ENCODE peak calls at places on chromosome 1, in ten cellular contexts. One of them, this sample, is unnamed.

GRCh38 chr1:232239557-232240468 is 390.1 kb downstream of the SIPA1L2 start:
- DNase-seq in lower lobe of right lung: no peak
- DNase-seq in body of pancreas: no peak
- DNase-seq in cardiac muscle cell: no peak
- DNase-seq in dorsolateral prefrontal cortex: no peak
- DNase-seq in mammary epithelial cell: no peak
- DNase-seq in PC-3: no peak
- DNase-seq in neuronal stem cell: no peak
- DNase-seq in esophagus squamous epithelium: no peak
- DNase-seq in mesendoderm: no peak
- DNase-seq in this sample: no peak

GRCh38 chr1:24849653-24850295 is 80.3 kb downstream of the RUNX3 start:
- DNase-seq in lower lobe of right lung: no peak
- DNase-seq in body of pancreas: no peak
- DNase-seq in cardiac muscle cell: peak
- DNase-seq in dorsolateral prefrontal cortex: no peak
- DNase-seq in mammary epithelial cell: no peak
- DNase-seq in PC-3: peak
- DNase-seq in neuronal stem cell: no peak
- DNase-seq in esophagus squamous epithelium: no peak
- DNase-seq in mesendoderm: peak
- DNase-seq in this sample: peak

GRCh38 chr1:228218513-228219244 is 10.8 kb downstream of the OBSCN start:
- DNase-seq in lower lobe of right lung: no peak
- DNase-seq in body of pancreas: no peak
- DNase-seq in cardiac muscle cell: no peak
- DNase-seq in dorsolateral prefrontal cortex: no peak
- DNase-seq in mammary epithelial cell: no peak
- DNase-seq in PC-3: no peak
- DNase-seq in neuronal stem cell: no peak
- DNase-seq in esophagus squamous epithelium: no peak
- DNase-seq in mesendoderm: no peak
- DNase-seq in this sample: no peak

GRCh38 chr1:185733818-185734709 is at the start of gene HMCN1:
- DNase-seq in lower lobe of right lung: peak
- DNase-seq in body of pancreas: peak
- DNase-seq in cardiac muscle cell: peak
- DNase-seq in dorsolateral prefrontal cortex: peak
- DNase-seq in mammary epithelial cell: peak
- DNase-seq in PC-3: peak
- DNase-seq in neuronal stem cell: peak
- DNase-seq in esophagus squamous epithelium: no peak
- DNase-seq in mesendoderm: peak
- DNase-seq in this sample: peak

GRCh38 chr1:166300767-166301166 is 134.0 kb upstream of the FAM78B start:
- DNase-seq in lower lobe of right lung: no peak
- DNase-seq in body of pancreas: no peak
- DNase-seq in cardiac muscle cell: no peak
- DNase-seq in dorsolateral prefrontal cortex: no peak
- DNase-seq in mammary epithelial cell: no peak
- DNase-seq in PC-3: peak
- DNase-seq in neuronal stem cell: no peak
- DNase-seq in esophagus squamous epithelium: no peak
- DNase-seq in mesendoderm: no peak
- DNase-seq in this sample: no peak

GRCh38 chr1:91610102-91610501 is 109.5 kb downstream of the CDC7 start:
- DNase-seq in lower lobe of right lung: no peak
- DNase-seq in body of pancreas: no peak
- DNase-seq in cardiac muscle cell: no peak
- DNase-seq in dorsolateral prefrontal cortex: no peak
- DNase-seq in mammary epithelial cell: no peak
- DNase-seq in PC-3: no peak
- DNase-seq in neuronal stem cell: no peak
- DNase-seq in esophagus squamous epithelium: no peak
- DNase-seq in mesendoderm: no peak
- DNase-seq in this sample: no peak

GRCh38 chr1:10339815-10340214 is 59.0 kb upstream of the PGD start:
- DNase-seq in lower lobe of right lung: no peak
- DNase-seq in body of pancreas: no peak
- DNase-seq in cardiac muscle cell: peak
- DNase-seq in dorsolateral prefrontal cortex: peak
- DNase-seq in mammary epithelial cell: peak
- DNase-seq in PC-3: peak
- DNase-seq in neuronal stem cell: peak
- DNase-seq in esophagus squamous epithelium: no peak
- DNase-seq in mesendoderm: peak
- DNase-seq in this sample: peak

GRCh38 chr1:18618546-18619466 is 11.8 kb upstream of the PAX7 start:
- DNase-seq in lower lobe of right lung: no peak
- DNase-seq in body of pancreas: no peak
- DNase-seq in cardiac muscle cell: peak
- DNase-seq in dorsolateral prefrontal cortex: no peak
- DNase-seq in mammary epithelial cell: peak
- DNase-seq in PC-3: peak
- DNase-seq in neuronal stem cell: no peak
- DNase-seq in esophagus squamous epithelium: no peak
- DNase-seq in mesendoderm: no peak
- DNase-seq in this sample: no peak

GRCh38 chr1:55257958-55258357 is 42.8 kb upstream of the USP24 start:
- DNase-seq in lower lobe of right lung: no peak
- DNase-seq in body of pancreas: no peak
- DNase-seq in cardiac muscle cell: peak
- DNase-seq in dorsolateral prefrontal cortex: no peak
- DNase-seq in mammary epithelial cell: no peak
- DNase-seq in PC-3: no peak
- DNase-seq in neuronal stem cell: no peak
- DNase-seq in esophagus squamous epithelium: no peak
- DNase-seq in mesendoderm: no peak
- DNase-seq in this sample: no peak

GRCh38 chr1:248618878-248619277 is 16.0 kb downstream of the OR2T11 start:
- DNase-seq in lower lobe of right lung: peak
- DNase-seq in body of pancreas: peak
- DNase-seq in cardiac muscle cell: peak
- DNase-seq in dorsolateral prefrontal cortex: peak
- DNase-seq in mammary epithelial cell: peak
- DNase-seq in PC-3: peak
- DNase-seq in neuronal stem cell: no peak
- DNase-seq in esophagus squamous epithelium: no peak
- DNase-seq in mesendoderm: peak
- DNase-seq in this sample: no peak

GRCh38 chr1:193111641-193112090 is 6.5 kb upstream of the GLRX2 start:
- DNase-seq in lower lobe of right lung: peak
- DNase-seq in body of pancreas: peak
- DNase-seq in cardiac muscle cell: peak
- DNase-seq in dorsolateral prefrontal cortex: no peak
- DNase-seq in mammary epithelial cell: peak
- DNase-seq in PC-3: peak
- DNase-seq in neuronal stem cell: no peak
- DNase-seq in esophagus squamous epithelium: no peak
- DNase-seq in mesendoderm: peak
- DNase-seq in this sample: peak
- H3K4me3 ChIP-seq in lower lobe of right lung: no peak
- H3K4me3 ChIP-seq in body of pancreas: no peak
- H3K4me3 ChIP-seq in cardiac muscle cell: no peak
- H3K4me3 ChIP-seq in dorsolateral prefrontal cortex: no peak
- H3K4me3 ChIP-seq in mammary epithelial cell: no peak
- H3K4me3 ChIP-seq in PC-3: peak
- H3K4me3 ChIP-seq in neuronal stem cell: no peak
- H3K4me3 ChIP-seq in esophagus squamous epithelium: no peak
- H3K4me3 ChIP-seq in mesendoderm: no peak
- H3K4me3 ChIP-seq in this sample: no peak

GRCh38 chr1:112675728-112676381 is 1.4 kb downstream of the MOV10 start:
- DNase-seq in lower lobe of right lung: no peak
- DNase-seq in body of pancreas: no peak
- DNase-seq in cardiac muscle cell: no peak
- DNase-seq in dorsolateral prefrontal cortex: no peak
- DNase-seq in mammary epithelial cell: no peak
- DNase-seq in PC-3: no peak
- DNase-seq in neuronal stem cell: no peak
- DNase-seq in esophagus squamous epithelium: no peak
- DNase-seq in mesendoderm: no peak
- DNase-seq in this sample: no peak
- H3K27ac ChIP-seq in lower lobe of right lung: peak
- H3K27ac ChIP-seq in body of pancreas: peak
- H3K27ac ChIP-seq in cardiac muscle cell: peak
- H3K27ac ChIP-seq in dorsolateral prefrontal cortex: peak
- H3K27ac ChIP-seq in mammary epithelial cell: peak
- H3K27ac ChIP-seq in PC-3: no peak
- H3K27ac ChIP-seq in neuronal stem cell: no peak
- H3K27ac ChIP-seq in esophagus squamous epithelium: peak
- H3K27ac ChIP-seq in mesendoderm: no peak
- H3K27ac ChIP-seq in this sample: peak

GRCh38 chr1:168348146-168348709 is 67.6 kb downstream of the TBX19 start:
- DNase-seq in lower lobe of right lung: no peak
- DNase-seq in body of pancreas: no peak
- DNase-seq in cardiac muscle cell: no peak
- DNase-seq in dorsolateral prefrontal cortex: no peak
- DNase-seq in mammary epithelial cell: no peak
- DNase-seq in PC-3: peak
- DNase-seq in neuronal stem cell: no peak
- DNase-seq in esophagus squamous epithelium: no peak
- DNase-seq in mesendoderm: no peak
- DNase-seq in this sample: no peak

GRCh38 chr1:168345939-168346338 is 65.3 kb downstream of the TBX19 start:
- DNase-seq in lower lobe of right lung: no peak
- DNase-seq in body of pancreas: no peak
- DNase-seq in cardiac muscle cell: no peak
- DNase-seq in dorsolateral prefrontal cortex: no peak
- DNase-seq in mammary epithelial cell: no peak
- DNase-seq in PC-3: no peak
- DNase-seq in neuronal stem cell: no peak
- DNase-seq in esophagus squamous epithelium: no peak
- DNase-seq in mesendoderm: no peak
- DNase-seq in this sample: no peak

GRCh38 chr1:168343566-168343965 is 62.9 kb downstream of the TBX19 start:
- DNase-seq in lower lobe of right lung: no peak
- DNase-seq in body of pancreas: no peak
- DNase-seq in cardiac muscle cell: no peak
- DNase-seq in dorsolateral prefrontal cortex: no peak
- DNase-seq in mammary epithelial cell: no peak
- DNase-seq in PC-3: peak
- DNase-seq in neuronal stem cell: no peak
- DNase-seq in esophagus squamous epithelium: no peak
- DNase-seq in mesendoderm: no peak
- DNase-seq in this sample: no peak

GRCh38 chr1:168342572-168343280 is 62.0 kb downstream of the TBX19 start:
- DNase-seq in lower lobe of right lung: peak
- DNase-seq in body of pancreas: peak
- DNase-seq in cardiac muscle cell: peak
- DNase-seq in dorsolateral prefrontal cortex: peak
- DNase-seq in mammary epithelial cell: peak
- DNase-seq in PC-3: peak
- DNase-seq in neuronal stem cell: peak
- DNase-seq in esophagus squamous epithelium: peak
- DNase-seq in mesendoderm: peak
- DNase-seq in this sample: peak

DNA sequence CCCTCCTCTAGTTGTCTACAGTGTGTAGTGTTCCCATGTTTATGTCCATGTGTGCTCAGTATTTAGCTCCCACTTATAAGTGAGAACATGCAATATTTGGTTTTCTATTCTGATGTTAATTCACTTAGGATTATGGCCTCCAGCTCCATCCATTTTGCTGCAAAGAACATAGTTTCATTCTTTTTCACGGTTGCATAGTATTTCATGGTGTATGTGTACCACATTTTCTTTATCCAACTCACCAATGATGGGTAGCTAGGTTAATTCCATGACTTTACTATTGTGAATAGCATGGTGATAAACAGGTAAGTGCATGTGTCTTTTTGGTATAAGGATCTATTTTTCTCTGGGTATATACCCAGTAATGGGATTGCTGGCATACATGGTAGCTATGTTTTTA is 67.0 kb downstream of the TBX19 start:
- DNase-seq in lower lobe of right lung: no peak
- DNase-seq in body of pancreas: no peak
- DNase-seq in cardiac muscle cell: no peak
- DNase-seq in dorsolateral prefrontal cortex: no peak
- DNase-seq in mammary epithelial cell: no peak
- DNase-seq in PC-3: no peak
- DNase-seq in neuronal stem cell: no peak
- DNase-seq in esophagus squamous epithelium: no peak
- DNase-seq in mesendoderm: no peak
- DNase-seq in this sample: no peak
- H3K4me3 ChIP-seq in lower lobe of right lung: peak
- H3K4me3 ChIP-seq in body of pancreas: no peak
- H3K4me3 ChIP-seq in cardiac muscle cell: no peak
- H3K4me3 ChIP-seq in dorsolateral prefrontal cortex: no peak
- H3K4me3 ChIP-seq in mammary epithelial cell: no peak
- H3K4me3 ChIP-seq in PC-3: peak
- H3K4me3 ChIP-seq in neuronal stem cell: no peak
- H3K4me3 ChIP-seq in esophagus squamous epithelium: no peak
- H3K4me3 ChIP-seq in mesendoderm: no peak
- H3K4me3 ChIP-seq in this sample: no peak

DNA sequence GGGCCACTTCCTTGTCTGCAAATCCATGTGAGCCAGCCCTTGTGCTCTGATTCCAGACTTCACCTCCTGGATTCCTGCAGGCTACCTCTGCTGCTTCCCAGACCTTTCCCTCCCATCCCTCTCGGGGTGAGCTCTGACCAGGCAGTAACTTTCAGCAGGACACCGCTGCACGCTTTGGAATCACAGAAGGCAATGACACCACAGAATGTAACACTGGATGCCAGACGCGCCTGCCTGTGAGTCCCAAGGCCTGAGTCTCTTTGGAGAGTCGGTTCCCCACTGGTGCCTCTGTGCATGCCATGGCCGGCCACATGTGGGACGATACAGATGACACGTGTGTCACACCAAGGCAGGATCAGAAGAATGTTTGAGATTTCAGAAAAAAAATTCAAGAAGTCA is 89.7 kb upstream of the ERRFI1 start:
- DNase-seq in lower lobe of right lung: no peak
- DNase-seq in body of pancreas: no peak
- DNase-seq in cardiac muscle cell: no peak
- DNase-seq in dorsolateral prefrontal cortex: no peak
- DNase-seq in mammary epithelial cell: no peak
- DNase-seq in PC-3: no peak
- DNase-seq in neuronal stem cell: no peak
- DNase-seq in esophagus squamous epithelium: no peak
- DNase-seq in mesendoderm: no peak
- DNase-seq in this sample: no peak
- H3K27ac ChIP-seq in lower lobe of right lung: peak
- H3K27ac ChIP-seq in body of pancreas: no peak
- H3K27ac ChIP-seq in cardiac muscle cell: no peak
- H3K27ac ChIP-seq in dorsolateral prefrontal cortex: no peak
- H3K27ac ChIP-seq in mammary epithelial cell: no peak
- H3K27ac ChIP-seq in PC-3: no peak
- H3K27ac ChIP-seq in neuronal stem cell: no peak
- H3K27ac ChIP-seq in esophagus squamous epithelium: peak
- H3K27ac ChIP-seq in mesendoderm: no peak
- H3K27ac ChIP-seq in this sample: peak